ENCODE peak calls at places on chromosome 14, in eight cellular contexts. H is D341Med; Q is HFFc6; P is stimulated activated CD8-positive, alpha-beta memory T cell treated with anti-CD3 and anti-CD28 coated beads, Interleukin-15, amount 100 ng/mL, for 24 hours; F is AML-193; B is activated T-cell treated with anti-CD3 and anti-CD28 coated beads for 1 hour; I is GM04504; L is WERI-Rb-1. U is an unnamed sample.
A peak's percentile ranks its signal among the peaks of the same experiment; 100 is the strongest.

GRCh38 chr14:76780360-76780759 is 19.1 kb downstream of the VASH1 start:
- DNase-seq in H (peak; percentile 6), Q (no peak), P (no peak), F (no peak), B (no peak), I (no peak), L (no peak), U (no peak)

GRCh38 chr14:23646648-23647549 is 10.7 kb downstream of the DHRS2 start:
- DNase-seq in H (no peak), Q (no peak), P (no peak), F (no peak), B (no peak), I (no peak), L (no peak), U (no peak)

GRCh38 chr14:104108570-104109060 is 23.1 kb downstream of the ASPG start:
- DNase-seq in H (no peak), Q (no peak), P (no peak), F (no peak), B (no peak), I (no peak), L (peak; percentile 9), U (no peak)

GRCh38 chr14:61418749-61419148 is 97.4 kb downstream of the PRKCH start:
- DNase-seq in H (no peak), Q (no peak), P (no peak), F (no peak), B (no peak), I (no peak), L (no peak), U (no peak)

GRCh38 chr14:58297412-58297761 is 968 bp upstream of the ARID4A start:
- DNase-seq in H (no peak), Q (peak; percentile 27), P (no peak), F (no peak), B (no peak), I (no peak), L (no peak), U (no peak)

GRCh38 chr14:92619671-92620437 is 106.3 kb downstream of the RIN3 start:
- DNase-seq in H (no peak), Q (peak; percentile 28), P (no peak), F (no peak), B (no peak), I (no peak), L (no peak), U (no peak)

GRCh38 chr14:74552623-74553022 is 59.1 kb downstream of the ISCA2 start:
- DNase-seq in H (no peak), Q (peak; percentile 2), P (no peak), F (no peak), B (no peak), I (peak; percentile 82), L (no peak), U (no peak)

GRCh38 chr14:30227436-30227835 is 299.8 kb upstream of the PRKD1 start:
- DNase-seq in H (no peak), Q (no peak), P (no peak), F (no peak), B (no peak), I (no peak), L (no peak), U (no peak)

GRCh38 chr14:60805881-60806569 is 71.5 kb downstream of the MNAT1 start:
- DNase-seq in H (no peak), Q (peak; percentile 88), P (no peak), F (no peak), B (no peak), I (peak; percentile 15), L (no peak), U (no peak)

GRCh38 chr14:26841920-26842741 is 244.3 kb upstream of the NOVA1 start:
- DNase-seq in H (no peak), Q (peak; percentile 39), P (no peak), F (no peak), B (no peak), I (peak; percentile 97), L (no peak), U (no peak)

GRCh38 chr14:91284146-91284790 is 39.8 kb upstream of the GPR68 start:
- DNase-seq in H (no peak), Q (peak; percentile 69), P (no peak), F (no peak), B (no peak), I (peak; percentile 69), L (no peak), U (no peak)

GRCh38 chr14:29037428-29037827 is 270.8 kb downstream of the FOXG1 start:
- DNase-seq in H (no peak), Q (peak; percentile 28), P (no peak), F (no peak), B (no peak), I (peak; percentile 15), L (no peak), U (no peak)

GRCh38 chr14:72845196-72845595 is 48.7 kb downstream of the DPF3 start:
- DNase-seq in H (no peak), Q (no peak), P (no peak), F (no peak), B (no peak), I (no peak), L (no peak), U (no peak)

GRCh38 chr14:26525057-26525456 is 72.8 kb downstream of the NOVA1 start:
- DNase-seq in H (no peak), Q (no peak), P (no peak), F (no peak), B (no peak), I (no peak), L (no peak), U (no peak)

GRCh38 chr14:33765251-33765650 is 185.6 kb downstream of the EGLN3 start:
- DNase-seq in H (peak; percentile 75), Q (no peak), P (no peak), F (no peak), B (no peak), I (no peak), L (peak; percentile 89), U (peak; percentile 69)

GRCh38 chr14:65846469-65846868 is 433.9 kb downstream of the FUT8 start:
- DNase-seq in H (no peak), Q (no peak), P (no peak), F (no peak), B (no peak), I (no peak), L (no peak), U (peak; percentile 36)

GRCh38 chr14:56754966-56755365 is 55.3 kb downstream of the OTX2 start:
- DNase-seq in H (peak; percentile 68), Q (no peak), P (no peak), F (no peak), B (no peak), I (no peak), L (peak; percentile 76), U (peak; percentile 57)

GRCh38 chr14:76201162-76201561 is 49.4 kb downstream of the GPATCH2L start:
- DNase-seq in H (no peak), Q (peak; percentile 83), P (no peak), F (no peak), B (no peak), I (peak; percentile 21), L (no peak), U (no peak)

GRCh38 chr14:37470251-37470650 is 124.8 kb downstream of the FOXA1 start:
- DNase-seq in H (no peak), Q (no peak), P (no peak), F (no peak), B (no peak), I (no peak), L (no peak), U (no peak)

GRCh38 chr14:72790887-72791566 is 102.9 kb downstream of the DPF3 start:
- DNase-seq in H (no peak), Q (no peak), P (no peak), F (no peak), B (no peak), I (no peak), L (no peak), U (no peak)

GRCh38 chr14:99780690-99781089 is 12.5 kb upstream of the EML1 start:
- DNase-seq in H (no peak), Q (no peak), P (no peak), F (no peak), B (no peak), I (no peak), L (no peak), U (no peak)

GRCh38 chr14:104559043-104559768 is 20.4 kb upstream of the C14orf180 start:
- DNase-seq in H (no peak), Q (no peak), P (no peak), F (no peak), B (no peak), I (no peak), L (peak; percentile 3), U (peak; percentile 23)

GRCh38 chr14:64364907-64365306 is 23.2 kb upstream of the MTHFD1 start:
- DNase-seq in H (no peak), Q (no peak), P (no peak), F (no peak), B (no peak), I (peak; percentile 9), L (no peak), U (no peak)

GRCh38 chr14:47392351-47392750 is 283.1 kb downstream of the MDGA2 start:
- DNase-seq in H (no peak), Q (no peak), P (no peak), F (no peak), B (no peak), I (no peak), L (no peak), U (no peak)

GRCh38 chr14:32667791-32668190 is 270.9 kb upstream of the NPAS3 start:
- DNase-seq in H (no peak), Q (no peak), P (no peak), F (no peak), B (no peak), I (no peak), L (no peak), U (no peak)

GRCh38 chr14:50055461-50056228 is 60.7 kb downstream of the VCPKMT start:
- DNase-seq in H (no peak), Q (no peak), P (no peak), F (peak; percentile 5), B (no peak), I (no peak), L (peak; percentile 45), U (no peak)

GRCh38 chr14:23034498-23035302 is at the start of gene PSMB5:
- DNase-seq in H (peak; percentile 90), Q (peak; percentile 93), P (peak; percentile 47), F (no peak), B (peak; percentile 73), I (peak; percentile 91), L (peak; percentile 92), U (peak; percentile 97)

GRCh38 chr14:52951730-52952481 is 1.1 kb upstream of the FERMT2 start:
- DNase-seq in H (no peak), Q (peak; percentile 84), P (no peak), F (no peak), B (no peak), I (peak; percentile 59), L (peak; percentile 74), U (no peak)

GRCh38 chr14:93332032-93332852 is 594 bp downstream of the BTBD7 start:
- DNase-seq in H (peak; percentile 86), Q (peak; percentile 9), P (peak; percentile 14), F (no peak), B (no peak), I (no peak), L (peak; percentile 65), U (peak; percentile 56)

GRCh38 chr14:26917086-26917485 is 319.3 kb upstream of the NOVA1 start:
- DNase-seq in H (peak; percentile 37), Q (no peak), P (no peak), F (peak; percentile 6), B (no peak), I (peak; percentile 8), L (peak; percentile 6), U (no peak)

GRCh38 chr14:75005357-75005756 is 2.6 kb downstream of the EIF2B2 start:
- DNase-seq in H (no peak), Q (no peak), P (no peak), F (no peak), B (no peak), I (no peak), L (no peak), U (no peak)

GRCh38 chr14:77203611-77204456 is 22.2 kb downstream of the TMEM63C start:
- DNase-seq in H (peak; percentile 70), Q (no peak), P (no peak), F (no peak), B (no peak), I (no peak), L (peak; percentile 48), U (no peak)

GRCh38 chr14:80358112-80358511 is 146.8 kb upstream of the DIO2 start:
- DNase-seq in H (no peak), Q (no peak), P (no peak), F (no peak), B (no peak), I (no peak), L (no peak), U (no peak)

GRCh38 chr14:100611811-100612480 is 24.7 kb upstream of the BEGAIN start:
- DNase-seq in H (no peak), Q (no peak), P (no peak), F (no peak), B (no peak), I (no peak), L (no peak), U (no peak)

U was measured in retina.